ENCODE peak calls at places on chromosomes 2 and 18, in four cellular contexts. D is cardiac muscle cell, F is heart right ventricle, R is epithelial cell of esophagus. O is an unnamed sample.

GRCh38 chr2:8592736-8593135 is 89.1 kb upstream of the ID2 start:
- DNase-seq in F (no peak), D (peak; percentile 46), R (no peak), O (peak; percentile 68)

GRCh38 chr2:207256026-207256425 is 90.3 kb upstream of the KLF7 start:
- DNase-seq in D (no peak), R (no peak), F (no peak), O (no peak)

GRCh38 chr2:136248242-136248641 is 130.3 kb upstream of the CXCR4 start:
- DNase-seq in D (no peak), F (no peak), R (peak; percentile 53), O (no peak)

GRCh38 chr18:10289265-10289664 is 165.2 kb upstream of the APCDD1 start:
- DNase-seq in R (no peak), D (no peak), F (no peak), O (no peak)

GRCh38 chr2:890214-890613 is 60.4 kb upstream of the SNTG2 start:
- DNase-seq in F (no peak), D (no peak), R (no peak), O (peak; percentile 30)

GRCh38 chr2:157419031-157419580 is 24.8 kb downstream of the CYTIP start:
- DNase-seq in F (no peak), R (no peak), D (no peak), O (no peak)

GRCh38 chr18:61891271-61891670 is 1.5 kb downstream of the RNF152 start:
- DNase-seq in R (peak; percentile 87), F (no peak), D (no peak), O (no peak)

GRCh38 chr2:95273911-95274290 is 348 bp upstream of the PROM2 start:
- DNase-seq in F (no peak), R (no peak), D (no peak), O (no peak)

GRCh38 chr2:142756430-142756829 is 121.0 kb upstream of the KYNU start:
- DNase-seq in F (no peak), R (peak; percentile 77), D (no peak), O (no peak)

GRCh38 chr18:55968550-55968949 is 380.6 kb upstream of the TCF4 start:
- DNase-seq in D (no peak), R (peak; percentile 72), F (no peak), O (no peak)
- H3K4me3 ChIP-seq in D (no peak overlapping the region), R (no peak overlapping the region), F (no peak overlapping the region), O (no peak overlapping the region)

DNA sequence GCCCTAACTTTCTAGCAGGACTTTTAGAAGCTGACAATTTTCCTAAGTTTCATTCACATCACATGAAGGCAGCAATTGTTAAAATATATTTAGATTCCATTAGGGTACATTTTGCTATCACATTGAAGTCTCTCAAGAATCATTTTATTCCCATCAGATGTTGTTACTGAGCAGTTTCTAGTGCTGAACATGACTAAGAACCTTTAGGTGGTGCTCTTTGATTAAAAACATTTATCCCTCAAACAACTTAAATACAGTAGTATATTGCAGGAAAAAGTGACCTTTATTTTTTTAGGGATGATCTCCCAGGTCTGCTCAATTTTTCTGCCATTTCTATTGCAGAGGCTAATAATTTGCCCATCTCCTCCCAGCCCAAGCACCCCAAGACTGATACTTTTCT is 22.9 kb upstream of the NARS1 start:
- DNase-seq in R (no peak), F (no peak), D (no peak), O (no peak)
- TF ChIP-seq CTCF in R (peak; percentile 2), F (peak; percentile 19), D (peak; percentile 33), O (peak; percentile 50)

DNA sequence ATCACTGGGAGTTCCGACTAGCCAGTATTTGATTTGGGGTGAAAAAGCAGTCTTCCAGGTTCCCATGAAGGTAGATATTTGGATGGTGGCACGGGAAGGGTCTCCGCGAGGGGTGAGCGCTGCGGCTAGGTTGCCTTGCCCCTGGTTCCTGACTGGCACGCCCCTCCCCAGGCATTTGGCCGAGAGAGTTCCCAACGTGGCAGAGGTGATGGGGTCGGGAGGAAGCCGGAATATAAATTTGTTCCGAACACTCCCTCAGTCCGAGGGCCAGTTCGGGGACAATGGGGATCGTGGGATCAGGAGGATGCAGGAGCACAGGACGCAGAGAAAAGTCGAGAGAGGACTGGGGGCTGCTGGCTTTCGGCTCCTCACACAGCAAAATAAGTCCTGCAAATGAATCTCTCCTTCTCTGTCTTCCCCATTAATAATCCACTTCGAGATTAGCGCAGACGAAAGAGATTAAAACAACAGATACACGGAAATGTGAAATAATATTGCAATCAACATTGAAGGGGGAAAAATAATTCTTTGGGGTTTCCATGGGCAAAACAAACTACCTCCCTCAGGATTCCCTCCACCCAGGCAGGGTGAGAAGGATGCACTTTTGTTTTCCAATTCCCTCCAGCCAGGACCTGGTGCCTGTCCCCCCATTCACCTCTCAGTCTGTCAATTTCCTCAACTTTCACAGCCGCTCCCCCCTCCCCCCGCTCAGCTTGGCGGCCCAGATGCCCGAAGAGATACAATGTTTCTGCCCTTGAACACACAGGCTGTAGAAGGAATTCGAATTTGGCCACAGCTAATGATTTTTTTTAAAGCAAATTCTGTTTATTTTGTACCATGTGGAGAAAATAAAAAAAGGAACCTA is 3.1 kb upstream of the ZEB2 start:
- DNase-seq in D (no peak), R (no peak), F (peak; percentile 53), O (peak; percentile 86)
- H3K4me3 ChIP-seq in D (peak overlapping the region; percentile 60), R (no peak overlapping the region), F (peak overlapping the region; percentile 49), O (peak overlapping the region; percentile 76)

GRCh38 chr2:26460613-26461031 is 17.3 kb downstream of the OTOF start:
- DNase-seq in R (no peak), D (no peak), F (no peak), O (no peak)
- TF ChIP-seq CTCF in R (no peak), D (no peak), F (no peak), O (no peak)

GRCh38 chr2:231615058-231615671 is 22.5 kb downstream of the TEX44 start:
- DNase-seq in D (no peak), R (no peak), F (peak; percentile 21), O (peak; percentile 84)
- H3K4me3 ChIP-seq in D (no peak overlapping the region), R (peak overlapping the region; percentile 7), F (peak overlapping the region; percentile 26), O (no peak overlapping the region)

DNA sequence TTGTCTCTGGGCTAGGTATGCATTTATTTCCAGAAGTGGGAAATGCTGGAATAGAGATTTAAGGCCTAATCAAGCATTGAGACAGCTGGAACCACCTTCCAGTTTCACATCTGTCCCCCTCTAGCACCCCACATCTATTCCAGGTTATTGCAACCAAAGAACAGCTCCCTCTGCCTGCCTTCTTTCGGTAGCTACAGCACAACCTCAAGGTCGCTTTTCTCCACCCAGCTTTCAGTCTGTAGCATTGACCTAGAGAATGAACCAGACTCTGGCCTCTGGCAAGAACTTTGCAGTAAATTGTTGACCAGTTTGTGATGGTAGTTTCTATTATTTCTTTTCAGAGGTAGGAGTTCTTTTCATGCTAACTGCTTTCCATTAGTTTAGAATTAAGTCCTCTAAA is 484.2 kb downstream of the DLGAP1 start:
- DNase-seq in D (peak; percentile 55), R (no peak), F (no peak), O (no peak)
- TF ChIP-seq CTCF in D (no peak), R (no peak), F (peak; percentile 34), O (peak; percentile 73)

GRCh38 chr2:6773007-6773693 is 92.6 kb downstream of the CMPK2 start:
- DNase-seq in R (peak; percentile 26), F (peak; percentile 70), D (peak; percentile 76), O (peak; percentile 96)
- H3K4me3 ChIP-seq in R (no peak overlapping the region), F (no peak overlapping the region), D (no peak overlapping the region), O (no peak overlapping the region)

O was measured in endodermal cell.